ENCODE peak calls at places on chromosomes 11 and 22, in six cellular contexts. X is stimulated activated CD8-positive, alpha-beta memory T cell treated with anti-CD3 and anti-CD28 coated beads, Interleukin-15, amount 100 ng/mL, for 24 hours; O is stimulated activated CD4-positive, alpha-beta T cell treated with anti-CD3 and anti-CD28 coated beads, Interleukin-1b, Interleukin-23, amount 100 ng/mL, for 24 hours; A is activated naive CD4-positive, alpha-beta T cell treated with Interleukin-2 at 50 U/mL for 16 hours; K is choroid plexus epithelial cell; J is psoas muscle. W is an unnamed sample.

GRCh38 chr11:77823775-77824174 is 2.8 kb downstream of the AAMDC start:
- DNase-seq in X (no peak), O (no peak), A (no peak), K (peak; percentile 69), J (no peak), W (no peak)

GRCh38 chr11:31326470-31327148 is 42.9 kb downstream of the DCDC1 start:
- DNase-seq in X (no peak), O (no peak), A (no peak), K (no peak), J (no peak), W (no peak)

GRCh38 chr22:49046546-49047305 is 780.9 kb downstream of the BRD1 start:
- DNase-seq in X (no peak), O (peak; percentile 10), A (peak; percentile 18), K (no peak), J (no peak), W (peak; percentile 56)

GRCh38 chr11:10322830-10323792 is 18.2 kb downstream of the ADM start:
- DNase-seq in X (no peak), O (no peak), A (peak; percentile 56), K (peak; percentile 95), J (peak; percentile 70), W (no peak)

GRCh38 chr11:66674964-66675602 is 2.6 kb downstream of the RBM4B start:
- DNase-seq in X (no peak), O (no peak), A (no peak), K (no peak), J (no peak), W (no peak)

GRCh38 chr11:75760710-75761493 is 7.7 kb upstream of the DGAT2 start:
- DNase-seq in X (no peak), O (no peak), A (no peak), K (peak; percentile 61), J (no peak), W (no peak)

GRCh38 chr22:19271856-19272535 is 19.5 kb downstream of the CLTCL1 start:
- DNase-seq in X (no peak), O (no peak), A (no peak), K (peak; percentile 59), J (no peak), W (no peak)

GRCh38 chr11:117045196-117045595 is 53.0 kb downstream of the SIK3 start:
- DNase-seq in X (no peak), O (no peak), A (no peak), K (peak; percentile 72), J (no peak), W (no peak)

GRCh38 chr11:68686486-68686885 is 2.1 kb downstream of the GAL start:
- DNase-seq in X (no peak), O (no peak), A (no peak), K (no peak), J (no peak), W (no peak)

GRCh38 chr11:61954106-61955030 is 4.2 kb downstream of the BEST1 start:
- DNase-seq in X (no peak), O (no peak), A (no peak), K (peak; percentile 40), J (no peak), W (no peak)

GRCh38 chr22:31836010-31836409 is 82.2 kb downstream of the DEPDC5 start:
- DNase-seq in X (no peak), O (no peak), A (no peak), K (no peak), J (no peak), W (no peak)

GRCh38 chr11:36594316-36594989 is at the start of gene IFTAP:
- DNase-seq in X (no peak), O (no peak), A (peak; percentile 9), K (peak; percentile 95), J (peak; percentile 64), W (peak; percentile 75)

GRCh38 chr22:48863965-48864538 is 963.6 kb downstream of the BRD1 start:
- DNase-seq in X (no peak), O (no peak), A (no peak), K (no peak), J (no peak), W (no peak)